ENCODE peak calls at places on chromosomes 6 and 20, in five cellular contexts. C, G, I, N and M are unnamed samples.

GRCh38 chr6:8315154-8315553 is 120.2 kb downstream of the SLC35B3 start:
- DNase-seq in N (no peak), G (no peak), C (no peak), I (no peak), M (no peak)

GRCh38 chr6:107644513-107644912 is 154.6 kb downstream of the SOBP start:
- DNase-seq in I (no peak), C (no peak), G (peak), N (no peak), M (no peak)

GRCh38 chr6:109473120-109473519 is 9.9 kb downstream of the ZBTB24 start:
- DNase-seq in G (no peak), C (no peak), I (no peak), N (no peak), M (no peak)

GRCh38 chr20:56722042-56722441 is 92.9 kb downstream of the TFAP2C start:
- DNase-seq in N (no peak), C (no peak), I (no peak), G (no peak), M (no peak)

GRCh38 chr6:109258129-109258528 is 124.1 kb downstream of the CD164 start:
- DNase-seq in I (no peak), N (no peak), G (peak), C (no peak), M (no peak)

GRCh38 chr6:112233864-112234263 is 20.5 kb downstream of the LAMA4 start:
- DNase-seq in I (no peak), N (no peak), C (no peak), G (no peak), M (no peak)

GRCh38 chr6:35014341-35014740 is 125.3 kb downstream of the ANKS1A start:
- DNase-seq in N (peak), C (no peak), I (no peak), G (no peak), M (no peak)

GRCh38 chr6:124536792-124537191 is 425.4 kb upstream of the RNF217 start:
- DNase-seq in G (no peak), N (no peak), I (no peak), C (no peak), M (no peak)

GRCh38 chr6:97705568-97705967 is 422.6 kb upstream of the MMS22L start:
- DNase-seq in G (peak), C (no peak), I (no peak), N (no peak), M (no peak)

GRCh38 chr6:90135672-90136071 is 161.0 kb downstream of the BACH2 start:
- DNase-seq in C (no peak), G (peak), N (no peak), I (no peak), M (no peak)

GRCh38 chr6:41271901-41272395 is 14.5 kb downstream of the TREM1 start:
- DNase-seq in C (no peak), N (no peak), G (no peak), I (no peak), M (peak)

GRCh38 chr6:28542440-28543293 is 17.0 kb downstream of the GPX5 start:
- DNase-seq in N (no peak), I (peak), G (peak), C (peak), M (no peak)

GRCh38 chr20:2872304-2873009 is 824 bp upstream of the PTPRA start:
- DNase-seq in I (peak), G (no peak), C (peak), N (peak), M (peak)

GRCh38 chr20:25278636-25279361 is 30.9 kb downstream of the PYGB start:
- DNase-seq in N (no peak), I (no peak), G (no peak), C (peak), M (peak)

GRCh38 chr20:63009988-63010769 is 3.4 kb upstream of the BHLHE23 start:
- DNase-seq in N (no peak), I (no peak), C (no peak), G (no peak), M (peak)

GRCh38 chr20:6388666-6389197 is 265.9 kb upstream of the FERMT1 start:
- DNase-seq in C (no peak), N (no peak), I (no peak), G (no peak), M (no peak)

GRCh38 chr6:152273002-152273401 is 364.2 kb downstream of the SYNE1 start:
- DNase-seq in G (peak), C (no peak), I (peak), N (no peak), M (no peak)

GRCh38 chr6:32198345-32198696 is 5.9 kb upstream of the GPSM3 start:
- DNase-seq in I (no peak), C (no peak), N (no peak), G (no peak), M (no peak)

GRCh38 chr6:28296520-28297060 is 15.2 kb downstream of the PGBD1 start:
- DNase-seq in C (no peak), I (no peak), G (no peak), N (no peak), M (no peak)

GRCh38 chr6:157982297-157982579 is 575 bp downstream of the SYNJ2 start:
- DNase-seq in G (no peak), C (peak), I (peak), N (no peak), M (peak)

GRCh38 chr6:158772172-158772571 is 47.0 kb downstream of the EZR start:
- DNase-seq in I (no peak), G (no peak), N (no peak), C (no peak), M (no peak)

GRCh38 chr6:121760640-121761213 is 325.3 kb downstream of the GJA1 start:
- DNase-seq in I (no peak), N (no peak), C (no peak), G (no peak), M (no peak)

GRCh38 chr6:1890071-1890470 is 280.4 kb downstream of the FOXC1 start:
- DNase-seq in N (no peak), G (no peak), C (no peak), I (no peak), M (no peak)